ENCODE peak calls at places on chromosomes 1 and 21, in nine cellular contexts. One of them, this sample, is unnamed.

GRCh38 chr1:10909697-10910489 is 102.6 kb upstream of the TARDBP start:
- DNase-seq in RWPE1: peak
- DNase-seq in stimulated activated CD8-positive, alpha-beta memory T cell treated with anti-CD3 and anti-CD28 coated beads, Interleukin-7, amount 100 ng/mL, for 24 hours: peak
- DNase-seq in fibroblast of villous mesenchyme: no peak
- DNase-seq in activated CD4-positive, alpha-beta T cell treated with anti-CD3 and anti-CD28 coated beads, Interleukin-2, amount 50 U/mL, for 1 hour: peak
- DNase-seq in upper lobe of right lung: peak
- DNase-seq in NCI-H460: peak
- DNase-seq in cardiac septum: no peak
- DNase-seq in activated CD8-positive, alpha-beta memory T cell treated with anti-CD3 and anti-CD28 coated beads for 48 hours: peak
- DNase-seq in this sample: no peak

GRCh38 chr1:232751393-232752140 is 53.6 kb upstream of the MAP10 start:
- DNase-seq in RWPE1: no peak
- DNase-seq in stimulated activated CD8-positive, alpha-beta memory T cell treated with anti-CD3 and anti-CD28 coated beads, Interleukin-7, amount 100 ng/mL, for 24 hours: no peak
- DNase-seq in fibroblast of villous mesenchyme: no peak
- DNase-seq in activated CD4-positive, alpha-beta T cell treated with anti-CD3 and anti-CD28 coated beads, Interleukin-2, amount 50 U/mL, for 1 hour: no peak
- DNase-seq in upper lobe of right lung: no peak
- DNase-seq in NCI-H460: no peak
- DNase-seq in cardiac septum: no peak
- DNase-seq in activated CD8-positive, alpha-beta memory T cell treated with anti-CD3 and anti-CD28 coated beads for 48 hours: no peak
- DNase-seq in this sample: no peak

GRCh38 chr1:56107278-56107643 is 472.1 kb downstream of the PLPP3 start:
- DNase-seq in RWPE1: no peak
- DNase-seq in stimulated activated CD8-positive, alpha-beta memory T cell treated with anti-CD3 and anti-CD28 coated beads, Interleukin-7, amount 100 ng/mL, for 24 hours: no peak
- DNase-seq in fibroblast of villous mesenchyme: no peak
- DNase-seq in activated CD4-positive, alpha-beta T cell treated with anti-CD3 and anti-CD28 coated beads, Interleukin-2, amount 50 U/mL, for 1 hour: no peak
- DNase-seq in upper lobe of right lung: no peak
- DNase-seq in NCI-H460: no peak
- DNase-seq in cardiac septum: no peak
- DNase-seq in activated CD8-positive, alpha-beta memory T cell treated with anti-CD3 and anti-CD28 coated beads for 48 hours: no peak
- DNase-seq in this sample: no peak

GRCh38 chr1:51442198-51442597 is 76.9 kb downstream of the EPS15 start:
- DNase-seq in RWPE1: no peak
- DNase-seq in stimulated activated CD8-positive, alpha-beta memory T cell treated with anti-CD3 and anti-CD28 coated beads, Interleukin-7, amount 100 ng/mL, for 24 hours: no peak
- DNase-seq in fibroblast of villous mesenchyme: no peak
- DNase-seq in activated CD4-positive, alpha-beta T cell treated with anti-CD3 and anti-CD28 coated beads, Interleukin-2, amount 50 U/mL, for 1 hour: no peak
- DNase-seq in upper lobe of right lung: no peak
- DNase-seq in NCI-H460: no peak
- DNase-seq in cardiac septum: no peak
- DNase-seq in activated CD8-positive, alpha-beta memory T cell treated with anti-CD3 and anti-CD28 coated beads for 48 hours: no peak
- DNase-seq in this sample: no peak

GRCh38 chr1:156083800-156084790 is 1.8 kb upstream of the MEX3A start:
- DNase-seq in RWPE1: no peak
- DNase-seq in stimulated activated CD8-positive, alpha-beta memory T cell treated with anti-CD3 and anti-CD28 coated beads, Interleukin-7, amount 100 ng/mL, for 24 hours: no peak
- DNase-seq in fibroblast of villous mesenchyme: no peak
- DNase-seq in activated CD4-positive, alpha-beta T cell treated with anti-CD3 and anti-CD28 coated beads, Interleukin-2, amount 50 U/mL, for 1 hour: no peak
- DNase-seq in upper lobe of right lung: no peak
- DNase-seq in NCI-H460: no peak
- DNase-seq in cardiac septum: no peak
- DNase-seq in activated CD8-positive, alpha-beta memory T cell treated with anti-CD3 and anti-CD28 coated beads for 48 hours: no peak
- DNase-seq in this sample: no peak

GRCh38 chr1:200901350-200901749 is 6.7 kb downstream of the INAVA start:
- DNase-seq in RWPE1: no peak
- DNase-seq in stimulated activated CD8-positive, alpha-beta memory T cell treated with anti-CD3 and anti-CD28 coated beads, Interleukin-7, amount 100 ng/mL, for 24 hours: no peak
- DNase-seq in fibroblast of villous mesenchyme: no peak
- DNase-seq in activated CD4-positive, alpha-beta T cell treated with anti-CD3 and anti-CD28 coated beads, Interleukin-2, amount 50 U/mL, for 1 hour: no peak
- DNase-seq in upper lobe of right lung: no peak
- DNase-seq in NCI-H460: no peak
- DNase-seq in cardiac septum: no peak
- DNase-seq in activated CD8-positive, alpha-beta memory T cell treated with anti-CD3 and anti-CD28 coated beads for 48 hours: no peak
- DNase-seq in this sample: no peak

GRCh38 chr1:30888391-30888790 is 20.2 kb downstream of the SDC3 start:
- DNase-seq in RWPE1: no peak
- DNase-seq in stimulated activated CD8-positive, alpha-beta memory T cell treated with anti-CD3 and anti-CD28 coated beads, Interleukin-7, amount 100 ng/mL, for 24 hours: no peak
- DNase-seq in fibroblast of villous mesenchyme: peak
- DNase-seq in activated CD4-positive, alpha-beta T cell treated with anti-CD3 and anti-CD28 coated beads, Interleukin-2, amount 50 U/mL, for 1 hour: no peak
- DNase-seq in upper lobe of right lung: no peak
- DNase-seq in NCI-H460: no peak
- DNase-seq in cardiac septum: peak
- DNase-seq in activated CD8-positive, alpha-beta memory T cell treated with anti-CD3 and anti-CD28 coated beads for 48 hours: no peak
- DNase-seq in this sample: peak

GRCh38 chr1:221101792-221102191 is 222.5 kb downstream of the HLX start:
- DNase-seq in RWPE1: no peak
- DNase-seq in stimulated activated CD8-positive, alpha-beta memory T cell treated with anti-CD3 and anti-CD28 coated beads, Interleukin-7, amount 100 ng/mL, for 24 hours: no peak
- DNase-seq in fibroblast of villous mesenchyme: peak
- DNase-seq in activated CD4-positive, alpha-beta T cell treated with anti-CD3 and anti-CD28 coated beads, Interleukin-2, amount 50 U/mL, for 1 hour: no peak
- DNase-seq in upper lobe of right lung: no peak
- DNase-seq in NCI-H460: no peak
- DNase-seq in cardiac septum: no peak
- DNase-seq in activated CD8-positive, alpha-beta memory T cell treated with anti-CD3 and anti-CD28 coated beads for 48 hours: no peak
- DNase-seq in this sample: peak

GRCh38 chr21:25496825-25497482 is 110.3 kb downstream of the MRPL39 start:
- DNase-seq in RWPE1: no peak
- DNase-seq in stimulated activated CD8-positive, alpha-beta memory T cell treated with anti-CD3 and anti-CD28 coated beads, Interleukin-7, amount 100 ng/mL, for 24 hours: no peak
- DNase-seq in fibroblast of villous mesenchyme: no peak
- DNase-seq in activated CD4-positive, alpha-beta T cell treated with anti-CD3 and anti-CD28 coated beads, Interleukin-2, amount 50 U/mL, for 1 hour: no peak
- DNase-seq in upper lobe of right lung: no peak
- DNase-seq in NCI-H460: no peak
- DNase-seq in cardiac septum: no peak
- DNase-seq in activated CD8-positive, alpha-beta memory T cell treated with anti-CD3 and anti-CD28 coated beads for 48 hours: no peak
- DNase-seq in this sample: no peak